ENCODE peak calls at places on chromosome 18, in five cellular contexts. V, H, E, Y and Z are unnamed samples.

GRCh38 chr18:75160315-75160714 is 48.6 kb downstream of the PTGR3 start:
- DNase-seq in H (peak; percentile 44), V (no peak), Y (no peak), E (no peak), Z (no peak)

GRCh38 chr18:40006553-40007073 is 1948.4 kb upstream of the PIK3C3 start:
- DNase-seq in H (no peak), Y (no peak), E (no peak), V (no peak), Z (peak; percentile 68)

GRCh38 chr18:67282796-67283195 is 233.7 kb downstream of the DSEL start:
- DNase-seq in V (no peak), E (no peak), H (no peak), Y (no peak), Z (no peak)

GRCh38 chr18:77101410-77102245 is 31.0 kb downstream of the MBP start:
- DNase-seq in H (peak; percentile 83), E (peak; percentile 92), V (peak; percentile 93), Y (no peak), Z (no peak)

GRCh38 chr18:12890500-12890899 is 6.5 kb upstream of the PTPN2 start:
- DNase-seq in Y (no peak), V (no peak), E (no peak), H (no peak), Z (no peak)

GRCh38 chr18:2970762-2971659 is 41.9 kb downstream of the LPIN2 start:
- DNase-seq in Y (no peak), E (no peak), V (no peak), H (no peak), Z (no peak)

GRCh38 chr18:55592106-55592505 is 4.1 kb upstream of the TCF4 start:
- DNase-seq in Y (no peak), V (no peak), E (no peak), H (no peak), Z (no peak)

GRCh38 chr18:60534539-60534938 is 162.0 kb upstream of the MC4R start:
- DNase-seq in V (no peak), H (no peak), E (no peak), Y (no peak), Z (no peak)

GRCh38 chr18:61896767-61897166 is 4.0 kb upstream of the RNF152 start:
- DNase-seq in V (no peak), E (peak; percentile 92), Y (no peak), H (peak; percentile 80), Z (no peak)

GRCh38 chr18:23238651-23239349 is 103.5 kb downstream of the CABLES1 start:
- DNase-seq in V (no peak), H (peak; percentile 56), E (no peak), Y (no peak), Z (no peak)

GRCh38 chr18:11119962-11120361 is 29.4 kb downstream of the PIEZO2 start:
- DNase-seq in E (no peak), Y (no peak), H (no peak), V (no peak), Z (no peak)

GRCh38 chr18:77132369-77133050 is at the start of gene MBP:
- DNase-seq in Y (peak; percentile 71), V (peak; percentile 81), H (peak; percentile 67), E (peak; percentile 51), Z (peak; percentile 68)

GRCh38 chr18:35662293-35663062 is 80.9 kb downstream of the GALNT1 start:
- DNase-seq in V (no peak), H (no peak), Y (no peak), E (no peak), Z (no peak)

GRCh38 chr18:21598726-21599584 is 1.5 kb downstream of the ESCO1 start:
- DNase-seq in E (no peak), Y (no peak), H (no peak), V (no peak), Z (peak; percentile 43)

GRCh38 chr18:58041633-58042032 is 2.4 kb upstream of the NEDD4L start:
- DNase-seq in H (no peak), Y (no peak), E (no peak), V (no peak), Z (no peak)

GRCh38 chr18:24514439-24514838 is 54.0 kb downstream of the HRH4 start:
- DNase-seq in H (no peak), E (no peak), V (no peak), Y (no peak), Z (peak; percentile 48)

GRCh38 chr18:13175754-13176210 is 42.8 kb upstream of the LDLRAD4 start:
- DNase-seq in V (no peak), Y (no peak), E (no peak), H (no peak), Z (no peak)

GRCh38 chr18:56233595-56233994 is 404.8 kb downstream of the TXNL1 start:
- DNase-seq in E (peak; percentile 41), V (no peak), Y (no peak), H (peak; percentile 68), Z (no peak)

GRCh38 chr18:32301361-32301760 is 111.5 kb downstream of the MEP1B start:
- DNase-seq in H (no peak), E (no peak), Y (no peak), V (no peak), Z (no peak)

GRCh38 chr18:70417847-70418246 is 129.0 kb downstream of the SOCS6 start:
- DNase-seq in V (no peak), Y (no peak), E (no peak), H (no peak), Z (no peak)

GRCh38 chr18:68533641-68534040 is 181.3 kb downstream of the TMX3 start:
- DNase-seq in H (no peak), V (no peak), Y (no peak), E (no peak), Z (no peak)

GRCh38 chr18:68147728-68148127 is 567.2 kb downstream of the TMX3 start:
- DNase-seq in H (no peak), Y (no peak), V (no peak), E (no peak), Z (no peak)

GRCh38 chr18:39796413-39796812 is 2158.6 kb upstream of the PIK3C3 start:
- DNase-seq in V (no peak), H (no peak), Y (no peak), E (no peak), Z (no peak)

GRCh38 chr18:47930086-47930843 is at the start of gene SMAD2:
- DNase-seq in V (peak; percentile 93), H (peak; percentile 86), E (peak; percentile 79), Y (peak; percentile 80), Z (peak; percentile 86)

GRCh38 chr18:49654347-49654746 is 92.5 kb downstream of the LIPG start:
- DNase-seq in V (no peak), E (no peak), H (no peak), Y (no peak), Z (no peak)
- H3K36me3 ChIP-seq in V (no peaks in the 10 kb centered on the region), E (no peaks in the 10 kb centered on the region), H (no peaks in the 10 kb centered on the region), Y (no peaks in the 10 kb centered on the region), Z (no peaks in the 10 kb centered on the region)

GRCh38 chr18:28136071-28136470 is 40.9 kb downstream of the CDH2 start:
- DNase-seq in Y (no peak), H (no peak), E (no peak), V (no peak), Z (no peak)
- H3K4me1 ChIP-seq in Y (no peaks in the 10 kb centered on the region), H (peaks cover 12% of the 10 kb centered on the region), E (no peaks in the 10 kb centered on the region), V (no peaks in the 10 kb centered on the region), Z (no peaks in the 10 kb centered on the region)

GRCh38 chr18:62975785-62976184 is 260.4 kb downstream of the PHLPP1 start:
- DNase-seq in Y (no peak), V (no peak), E (no peak), H (no peak), Z (no peak)
- H3K36me3 ChIP-seq in Y (no peaks in the 10 kb centered on the region), V (no peaks in the 10 kb centered on the region), E (no peaks in the 10 kb centered on the region), H (no peaks in the 10 kb centered on the region), Z (peaks cover 16% of the 10 kb centered on the region)

DNA sequence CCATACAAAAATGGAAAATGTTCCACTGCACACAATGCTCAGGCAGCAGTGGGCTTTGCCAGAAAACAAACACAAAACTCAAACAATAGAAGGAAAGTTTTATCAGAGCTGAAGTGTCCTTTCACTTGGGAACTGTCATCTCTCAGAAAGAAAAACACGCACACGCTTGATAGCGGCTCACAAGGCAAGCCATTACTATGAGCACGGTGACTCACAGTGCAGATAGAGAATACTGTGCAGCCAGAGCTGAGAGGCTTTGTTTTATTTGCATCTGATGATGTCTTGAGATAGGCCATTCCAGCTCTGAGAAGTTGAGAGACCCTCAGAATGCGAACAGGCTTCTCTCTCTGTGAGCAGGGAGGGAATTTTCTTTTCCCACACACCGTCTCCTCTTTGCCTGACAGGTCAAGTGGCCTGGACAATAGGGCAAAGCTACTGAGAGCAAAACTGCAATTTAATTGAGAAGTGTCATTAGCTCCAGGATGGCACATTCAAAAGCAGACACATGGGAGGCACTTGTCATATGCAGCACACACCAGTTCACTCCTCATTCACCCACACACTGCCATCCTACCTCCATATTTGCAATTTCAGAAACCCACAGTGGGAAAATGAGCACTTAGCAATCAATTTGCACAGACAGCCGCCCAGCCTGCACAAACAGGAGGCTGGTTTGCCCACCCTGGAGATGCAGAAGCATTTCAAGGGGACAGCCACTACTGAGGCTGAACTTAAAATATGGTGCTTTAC is 236.5 kb downstream of the SS18 start:
- DNase-seq in E (no peak), V (no peak), Y (no peak), H (no peak), Z (no peak)
- H3K4me1 ChIP-seq in E (no peaks in the 10 kb centered on the region), V (no peaks in the 10 kb centered on the region), Y (no peaks in the 10 kb centered on the region), H (no peaks in the 10 kb centered on the region), Z (no peaks in the 10 kb centered on the region)

DNA sequence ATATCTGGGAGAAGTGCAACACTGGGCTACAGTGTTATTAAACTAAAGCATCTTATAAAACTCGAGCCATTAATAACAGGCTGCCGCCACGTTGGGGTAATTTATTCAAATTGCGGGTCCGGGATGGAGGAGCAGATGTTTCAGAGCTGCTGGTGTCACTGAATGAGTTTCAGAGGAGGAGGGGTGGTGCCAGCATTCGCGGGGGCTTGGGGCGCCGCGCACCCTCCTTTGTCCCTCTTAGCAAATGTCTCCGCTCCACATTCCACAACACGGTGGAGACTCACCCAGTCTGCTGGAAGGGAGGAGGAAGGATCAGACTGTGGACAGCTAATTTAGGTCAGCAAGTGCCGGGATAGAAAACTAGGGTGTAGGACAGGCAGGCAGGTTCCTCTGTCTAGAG is 260.5 kb downstream of the CELF4 start:
- DNase-seq in H (no peak), V (no peak), E (no peak), Y (no peak), Z (no peak)
- H3K36me3 ChIP-seq in H (no peaks in the 10 kb centered on the region), V (no peaks in the 10 kb centered on the region), E (no peaks in the 10 kb centered on the region), Y (no peaks in the 10 kb centered on the region), Z (no peaks in the 10 kb centered on the region)